ENCODE peak calls at places on chromosome 2, in six cellular contexts. N is ascending aorta, G is right atrium auricular region, K is suprapubic skin, Z is heart left ventricle, A is NCI-H2107. M is an unnamed sample.

GRCh38 chr2:239866778-239867177 is 158.4 kb downstream of the NDUFA10 start:
- DNase-seq in N (no peak), G (no peak), K (no peak), Z (no peak), A (no peak), M (no peak)

GRCh38 chr2:44748-45341 is 1.5 kb downstream of the FAM110C start:
- DNase-seq in N (no peak), G (no peak), K (no peak), Z (no peak), A (no peak), M (no peak)

GRCh38 chr2:238139141-238139840 is 823 bp downstream of the KLHL30 start:
- DNase-seq in N (no peak), G (no peak), K (no peak), Z (no peak), A (no peak), M (no peak)

GRCh38 chr2:58842501-58843144 is 601.5 kb upstream of the FANCL start:
- DNase-seq in N (no peak), G (no peak), K (no peak), Z (no peak), A (no peak), M (no peak)

GRCh38 chr2:127389778-127390435 is 2.1 kb upstream of the MAP3K2 start:
- DNase-seq in N (no peak), G (no peak), K (no peak), Z (no peak), A (no peak), M (no peak)

GRCh38 chr2:232528746-232529445 is 2.9 kb downstream of the CHRND start:
- DNase-seq in N (no peak), G (no peak), K (no peak), Z (peak; percentile 42), A (no peak), M (no peak)

GRCh38 chr2:237732070-237732469 is 66.5 kb upstream of the RBM44 start:
- DNase-seq in N (no peak), G (no peak), K (no peak), Z (no peak), A (no peak), M (no peak)

GRCh38 chr2:178993788-178994187 is 56.1 kb downstream of the CCDC141 start:
- DNase-seq in N (no peak), G (no peak), K (no peak), Z (no peak), A (no peak), M (no peak)

GRCh38 chr2:109264595-109265328 is 135.8 kb downstream of the SH3RF3 start:
- DNase-seq in N (no peak), G (no peak), K (peak; percentile 34), Z (peak; percentile 66), A (no peak), M (no peak)

GRCh38 chr2:193793914-193794313 is 1599.2 kb upstream of the TMEFF2 start:
- DNase-seq in N (no peak), G (no peak), K (no peak), Z (no peak), A (no peak), M (no peak)

M was measured in cerebellar nuclear complex.